ENCODE peak calls at places on chromosomes 13 and 19, in nine cellular contexts. M is left colon, Y is putamen, W is NCI-H524, B is AG04449, U is amygdala, G is MV-4-11, O is T-helper 1 cell, Z is NCI-H1930. L is an unnamed sample.

GRCh38 chr13:20492641-20493040 is 33.0 kb downstream of the CRYL1 start:
- DNase-seq in M (no peak), Y (no peak), W (peak), B (no peak), U (no peak), G (no peak), O (no peak), Z (no peak), L (no peak)

GRCh38 chr19:40601061-40601973 is at the start of gene LTBP4:
- DNase-seq in M (no peak), Y (no peak), W (no peak), B (no peak), U (no peak), G (peak), O (no peak), Z (peak), L (peak)

GRCh38 chr13:79295906-79296564 is 110.0 kb downstream of the RBM26 start:
- DNase-seq in M (no peak), Y (no peak), W (no peak), B (no peak), U (peak), G (no peak), O (no peak), Z (no peak), L (no peak)

GRCh38 chr19:15456871-15457700 is 7.3 kb downstream of the RASAL3 start:
- DNase-seq in M (peak), Y (no peak), W (no peak), B (no peak), U (no peak), G (no peak), O (no peak), Z (no peak), L (no peak)

GRCh38 chr19:5298502-5298901 is 42.1 kb downstream of the PTPRS start:
- DNase-seq in M (no peak), Y (no peak), W (no peak), B (no peak), U (no peak), G (no peak), O (no peak), Z (no peak), L (no peak)

GRCh38 chr19:34662919-34663318 is 14.0 kb downstream of the SCGB2B2 start:
- DNase-seq in M (no peak), Y (no peak), W (peak), B (no peak), U (no peak), G (no peak), O (no peak), Z (peak), L (no peak)

GRCh38 chr19:13506550-13506878 is 235 bp upstream of the CACNA1A start:
- DNase-seq in M (no peak), Y (peak), W (no peak), B (no peak), U (no peak), G (no peak), O (no peak), Z (no peak), L (no peak)

GRCh38 chr13:59099182-59099950 is 1064.4 kb downstream of the DIAPH3 start:
- DNase-seq in M (no peak), Y (no peak), W (no peak), B (no peak), U (no peak), G (no peak), O (no peak), Z (no peak), L (no peak)